ENCODE peak calls at places on chromosome 11, in four cellular contexts. F, T, I and H are unnamed samples.

GRCh38 chr11:48063424-48063978 is 83.1 kb downstream of the PTPRJ start:
- DNase-seq in I (no peak), T (peak), F (no peak), H (no peak)

GRCh38 chr11:73241300-73241699 is 23.2 kb downstream of the P2RY2 start:
- DNase-seq in F (no peak), I (no peak), T (no peak), H (no peak)

GRCh38 chr11:11731311-11732083 is 109.7 kb upstream of the GALNT18 start:
- DNase-seq in I (no peak), F (no peak), T (peak), H (peak)

GRCh38 chr11:126886636-126887035 is 113.9 kb downstream of the KIRREL3 start:
- DNase-seq in I (no peak), F (no peak), T (no peak), H (no peak)

GRCh38 chr11:69892237-69892985 is 73.2 kb upstream of the FGF3 start:
- DNase-seq in I (no peak), F (no peak), T (no peak), H (no peak)

GRCh38 chr11:61610905-61611304 is 30.0 kb upstream of the SYT7 start:
- DNase-seq in T (no peak), I (peak), F (no peak), H (no peak)

GRCh38 chr11:71962428-71963038 is 33.7 kb downstream of the RNF121 start:
- DNase-seq in T (no peak), F (no peak), I (no peak), H (no peak)

GRCh38 chr11:86395061-86395551 is 20.4 kb downstream of the CCDC81 start:
- DNase-seq in T (no peak), F (peak), I (no peak), H (no peak)

GRCh38 chr11:33178443-33179154 is 17.3 kb upstream of the CSTF3 start:
- DNase-seq in F (no peak), I (no peak), T (no peak), H (no peak)

GRCh38 chr11:87398913-87399312 is 361.2 kb downstream of the TMEM135 start:
- DNase-seq in T (no peak), F (peak), I (no peak), H (no peak)

GRCh38 chr11:123020968-123021367 is 39.3 kb upstream of the BSX start:
- DNase-seq in I (no peak), T (peak), F (no peak), H (no peak)

GRCh38 chr11:3942160-3942955 is 86.9 kb downstream of the STIM1 start:
- DNase-seq in F (no peak), I (no peak), T (no peak), H (no peak)

GRCh38 chr11:79168530-79169110 is 272.2 kb downstream of the TENM4 start:
- DNase-seq in T (peak), F (no peak), I (no peak), H (peak)

GRCh38 chr11:69958308-69958707 is 119.8 kb upstream of the ANO1 start:
- DNase-seq in I (no peak), F (no peak), T (no peak), H (no peak)

GRCh38 chr11:1310772-1311468 is 1.5 kb upstream of the TOLLIP start:
- DNase-seq in F (no peak), I (peak), T (no peak), H (no peak)

GRCh38 chr11:97880209-97880608 is 1140.5 kb upstream of the CNTN5 start:
- DNase-seq in I (no peak), F (no peak), T (no peak), H (no peak)

GRCh38 chr11:11247576-11247975 is 105.5 kb downstream of the CSNK2A3 start:
- DNase-seq in I (no peak), T (no peak), F (no peak), H (no peak)

GRCh38 chr11:61480936-61481335 is 27.6 kb upstream of the LRRC10B start:
- DNase-seq in F (no peak), T (no peak), I (no peak), H (no peak)

GRCh38 chr11:118436639-118437045 is 350 bp downstream of the KMT2A start:
- DNase-seq in T (no peak), I (peak), F (peak), H (no peak)

GRCh38 chr11:101914349-101914736 is 467 bp upstream of the CEP126 start:
- DNase-seq in I (no peak), T (no peak), F (no peak), H (no peak)

GRCh38 chr11:132721526-132721925 is 810.8 kb downstream of the OPCML start:
- DNase-seq in T (no peak), F (no peak), I (no peak), H (no peak)

GRCh38 chr11:965206-965775 is 39.6 kb downstream of the AP2A2 start:
- DNase-seq in T (no peak), F (no peak), I (no peak), H (no peak)

GRCh38 chr11:71248656-71249055 is 3.7 kb downstream of the SHANK2 start:
- DNase-seq in T (no peak), F (peak), I (no peak), H (no peak)

GRCh38 chr11:94036096-94036495 is 14.9 kb downstream of the HEPHL1 start:
- DNase-seq in I (no peak), T (no peak), F (no peak), H (no peak)

GRCh38 chr11:104320091-104320490 is 156.1 kb upstream of the PDGFD start:
- DNase-seq in T (no peak), F (no peak), I (no peak), H (no peak)

GRCh38 chr11:64100345-64100744 is 64.6 kb downstream of the FLRT1 start:
- DNase-seq in F (no peak), T (no peak), I (no peak), H (no peak)
- H3K27ac ChIP-seq in F (no peak), T (no peak), I (no peak), H (no peak)

GRCh38 chr11:116990061-116990473 is 108.2 kb downstream of the SIK3 start:
- DNase-seq in F (no peak), I (no peak), T (peak), H (peak)

GRCh38 chr11:116986521-116987105 is 111.6 kb downstream of the SIK3 start:
- DNase-seq in I (no peak), F (no peak), T (peak), H (peak)

GRCh38 chr11:116991491-116991890 is 106.7 kb downstream of the SIK3 start:
- DNase-seq in T (no peak), I (no peak), F (no peak), H (no peak)

GRCh38 chr11:116990811-116991210 is 107.4 kb downstream of the SIK3 start:
- DNase-seq in F (no peak), I (no peak), T (no peak), H (no peak)

DNA sequence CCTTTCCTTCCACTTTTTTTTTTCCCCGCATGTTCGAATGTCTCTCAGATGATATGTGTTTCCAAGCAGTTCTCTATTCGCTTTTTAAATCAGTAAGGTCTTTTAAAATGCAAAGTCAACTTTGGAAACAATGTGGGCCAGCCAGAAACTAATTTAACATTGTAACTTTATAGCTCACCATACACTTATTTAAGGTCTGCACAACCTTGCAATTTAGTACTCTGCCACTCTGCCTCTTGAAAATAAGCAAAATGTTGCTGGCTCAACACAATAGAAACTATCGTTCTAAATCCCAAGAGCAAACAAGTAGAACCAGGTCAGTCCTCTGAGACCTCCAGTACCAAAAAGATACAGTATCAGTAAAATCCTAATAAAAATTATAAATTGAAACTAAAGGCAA is 109.0 kb downstream of the SIK3 start:
- DNase-seq in I (no peak), F (no peak), T (no peak), H (no peak)
- H3K27ac ChIP-seq in I (peak), F (peak), T (no peak), H (no peak)

GRCh38 chr11:36156486-36157150 is 132.6 kb downstream of the COMMD9 start:
- DNase-seq in T (no peak), I (no peak), F (no peak), H (no peak)
- H3K27ac ChIP-seq in T (no peak), I (peak), F (no peak), H (peak)

DNA sequence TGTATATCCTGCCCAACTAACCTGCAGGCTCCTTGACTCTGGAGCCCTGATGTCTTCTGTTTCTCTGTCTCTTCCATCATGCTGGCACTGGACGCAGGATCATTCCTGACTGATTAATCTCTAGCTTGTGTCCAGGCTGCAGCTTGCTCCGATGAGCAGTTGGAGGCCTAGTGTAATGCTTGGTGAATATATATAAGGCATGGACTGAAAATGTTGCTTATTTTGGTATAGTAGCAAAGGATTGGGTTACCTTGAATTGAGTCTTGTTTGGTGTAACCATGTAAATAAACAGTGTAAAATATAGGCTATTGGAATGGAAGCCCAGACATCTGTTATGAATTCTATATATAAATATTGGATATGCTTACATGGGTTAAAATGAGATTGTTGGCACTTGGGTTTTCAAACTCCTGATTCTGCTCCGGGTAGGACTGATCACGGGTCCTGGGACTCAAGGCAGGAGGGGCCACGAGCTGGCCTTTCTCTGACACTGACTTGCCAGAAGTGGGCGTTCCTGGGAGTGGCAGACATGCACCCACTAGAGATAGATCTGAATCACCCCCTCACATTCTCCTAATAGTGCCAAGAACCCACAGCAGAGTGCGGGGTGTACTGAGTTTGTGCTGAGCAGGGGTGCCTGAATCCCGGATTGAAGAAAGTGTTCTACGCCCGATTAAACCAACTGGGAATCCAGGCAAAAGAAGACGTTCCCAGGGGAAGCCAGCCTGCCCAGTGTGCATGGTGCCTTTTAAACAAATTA is 25.8 kb downstream of the LRP5 start:
- DNase-seq in F (peak), I (no peak), T (peak), H (peak)
- H3K27ac ChIP-seq in F (peak), I (peak), T (peak), H (peak)

DNA sequence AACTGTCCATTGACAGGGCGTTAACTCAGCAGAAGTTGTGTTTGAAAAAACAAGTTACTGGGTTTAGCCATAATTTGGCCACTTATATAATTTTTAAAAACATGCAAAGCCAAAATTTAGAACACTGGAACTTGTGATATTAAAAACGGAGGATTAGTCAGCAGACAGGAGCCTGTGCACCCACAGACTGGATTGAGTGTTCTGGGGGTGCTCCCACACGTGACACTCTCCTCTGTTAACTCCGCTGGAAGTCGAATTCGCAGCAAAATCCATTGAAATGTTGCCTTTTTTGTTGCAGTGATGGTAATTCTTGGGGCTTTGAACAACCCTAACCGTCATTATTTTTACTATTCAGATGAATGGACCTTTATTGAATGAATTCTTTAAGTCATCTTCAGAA is 269.8 kb downstream of the DDX10 start:
- DNase-seq in F (no peak), I (no peak), T (no peak), H (no peak)
- H3K27ac ChIP-seq in F (no peak), I (no peak), T (no peak), H (no peak)

DNA sequence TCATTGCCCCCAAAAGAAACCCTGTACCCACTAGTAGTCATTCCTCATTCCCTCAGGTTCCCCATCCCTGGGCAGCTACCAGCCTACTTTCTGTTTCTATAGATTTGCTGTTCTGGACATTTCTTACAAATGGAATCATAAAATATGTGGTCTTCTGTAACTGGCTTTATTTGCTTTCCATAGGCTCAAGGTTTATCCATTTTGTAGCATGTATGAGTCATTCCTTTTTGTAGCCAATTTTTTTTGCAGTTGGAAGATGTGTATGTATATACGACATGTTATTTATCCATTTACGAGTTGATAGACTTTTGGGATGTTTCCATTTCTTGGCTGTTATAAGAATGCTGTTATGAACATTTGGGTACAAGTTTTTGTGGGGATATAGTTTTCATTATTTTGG is 130.6 kb downstream of the WNT11 start:
- DNase-seq in T (no peak), I (no peak), F (no peak), H (no peak)
- H3K27ac ChIP-seq in T (no peak), I (no peak), F (no peak), H (no peak)

DNA sequence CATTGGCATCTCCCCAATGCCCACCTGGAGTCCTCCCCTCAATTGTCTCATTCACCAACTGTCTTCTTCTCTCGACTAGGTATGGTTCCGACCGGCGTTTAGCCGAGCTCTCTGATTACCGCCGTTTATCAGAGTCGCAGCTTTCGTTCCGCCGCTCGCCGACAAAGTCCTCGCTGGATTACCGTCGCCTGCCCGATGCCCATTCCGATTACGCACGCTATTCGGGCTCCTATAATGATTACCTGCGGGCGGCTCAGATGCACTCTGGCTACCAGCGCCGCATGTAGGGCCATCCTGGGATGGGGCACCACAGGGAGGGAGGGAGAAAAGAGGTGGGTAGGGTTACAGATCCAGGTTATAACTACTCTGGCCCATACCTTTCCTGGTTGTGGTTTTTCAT is 10.0 kb downstream of the RBM14 start:
- DNase-seq in F (no peak), T (no peak), I (no peak), H (no peak)
- H3K27ac ChIP-seq in F (no peak), T (no peak), I (no peak), H (no peak)

GRCh38 chr11:77695417-77695816 is 57.8 kb upstream of the CLNS1A start:
- DNase-seq in F (no peak), T (no peak), I (no peak), H (no peak)
- H3K27ac ChIP-seq in F (no peak), T (no peak), I (no peak), H (no peak)

DNA sequence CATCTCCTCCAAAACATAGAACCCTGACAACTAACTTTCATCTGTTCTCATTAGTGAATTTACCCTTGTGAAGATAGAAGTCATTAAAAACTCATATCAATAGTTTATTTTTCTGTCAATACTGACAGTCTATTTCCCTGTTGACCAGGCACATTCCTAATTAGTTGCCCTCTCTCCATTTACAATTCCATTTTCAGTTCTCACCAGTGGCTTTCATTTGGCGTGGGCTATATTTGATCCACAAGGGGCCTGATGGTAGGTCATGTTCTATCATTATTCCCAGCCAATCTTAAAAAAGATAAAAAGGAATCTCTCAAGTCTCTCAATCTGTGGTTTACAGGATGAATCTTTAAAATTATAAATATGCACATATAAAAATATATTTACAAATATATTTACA is 3.9 kb upstream of the AKIP1 start:
- DNase-seq in F (no peak), T (no peak), I (no peak), H (no peak)
- H3K27ac ChIP-seq in F (no peak), T (peak), I (no peak), H (peak)